ENCODE peak calls at places on chromosomes 6 and 20, in six cellular contexts. R is H1, C is trophoblast cell, B is IMR-90, M is H9, Q is mesenchymal stem cell. O is an unnamed sample. For H3K27me3, the result is how much of the 10 kb centered on the place peaks cover.

GRCh38 chr20:35226126-35226774 is at the start of gene MMP24:
- DNase-seq in B (no peak), M (peak), Q (no peak), C (no peak), R (no peak), O (no peak)

GRCh38 chr6:15044948-15045347 is 200.9 kb upstream of the JARID2 start:
- DNase-seq in M (no peak), R (no peak), Q (no peak), B (no peak), C (no peak), O (no peak)

GRCh38 chr6:36852481-36853147 is 13.4 kb upstream of the CPNE5 start:
- DNase-seq in C (peak), R (no peak), Q (peak), M (no peak), B (peak), O (no peak)

GRCh38 chr6:108027594-108027993 is 46.9 kb downstream of the OSTM1 start:
- DNase-seq in B (peak), R (no peak), C (no peak), Q (no peak), M (no peak), O (no peak)

GRCh38 chr20:5480824-5481600 is 164.3 kb upstream of the PROKR2 start:
- DNase-seq in Q (no peak), R (no peak), B (no peak), C (no peak), M (no peak), O (no peak)

GRCh38 chr6:47455533-47456209 is 21.9 kb upstream of the CD2AP start:
- DNase-seq in Q (no peak), R (no peak), C (no peak), M (no peak), B (no peak), O (no peak)

GRCh38 chr6:37141291-37142046 is 28.5 kb upstream of the PIM1 start:
- DNase-seq in C (peak), R (peak), Q (peak), B (peak), M (peak), O (peak)

GRCh38 chr6:74128536-74128935 is 432.5 kb downstream of the CD109 start:
- DNase-seq in M (no peak), B (peak), Q (peak), C (no peak), R (no peak), O (no peak)

GRCh38 chr20:13286600-13286999 is 65.5 kb downstream of the ISM1 start:
- DNase-seq in C (no peak), R (no peak), M (no peak), Q (no peak), B (no peak), O (no peak)

GRCh38 chr6:147974376-147974775 is 368.3 kb upstream of the SASH1 start:
- DNase-seq in M (no peak), Q (peak), R (no peak), B (peak), C (no peak), O (no peak)

GRCh38 chr20:9015984-9016324 is 52.9 kb upstream of the PLCB4 start:
- DNase-seq in Q (peak), C (peak), R (no peak), M (no peak), B (peak), O (no peak)

GRCh38 chr20:62547364-62547763 is 71.6 kb upstream of the GATA5 start:
- DNase-seq in M (no peak), R (no peak), Q (no peak), B (no peak), C (no peak), O (no peak)
- H3K27me3 ChIP-seq in M (under half), R (under half), Q (half or more), B (under half), C (under half), O (under half)

GRCh38 chr6:31767096-31767645 is 4.7 kb downstream of the SAPCD1 start:
- DNase-seq in R (no peak), C (no peak), M (no peak), Q (no peak), B (no peak), O (no peak)

GRCh38 chr6:31765910-31766794 is 3.7 kb downstream of the SAPCD1 start:
- DNase-seq in Q (no peak), M (peak), R (no peak), C (no peak), B (no peak), O (no peak)

GRCh38 chr6:31769684-31770371 is 7.3 kb downstream of the VWA7 start:
- DNase-seq in Q (peak), M (peak), C (peak), B (peak), R (peak), O (no peak)

GRCh38 chr6:31770860-31771259 is 6.3 kb downstream of the VWA7 start:
- DNase-seq in C (no peak), M (no peak), B (no peak), Q (no peak), R (no peak), O (no peak)

DNA sequence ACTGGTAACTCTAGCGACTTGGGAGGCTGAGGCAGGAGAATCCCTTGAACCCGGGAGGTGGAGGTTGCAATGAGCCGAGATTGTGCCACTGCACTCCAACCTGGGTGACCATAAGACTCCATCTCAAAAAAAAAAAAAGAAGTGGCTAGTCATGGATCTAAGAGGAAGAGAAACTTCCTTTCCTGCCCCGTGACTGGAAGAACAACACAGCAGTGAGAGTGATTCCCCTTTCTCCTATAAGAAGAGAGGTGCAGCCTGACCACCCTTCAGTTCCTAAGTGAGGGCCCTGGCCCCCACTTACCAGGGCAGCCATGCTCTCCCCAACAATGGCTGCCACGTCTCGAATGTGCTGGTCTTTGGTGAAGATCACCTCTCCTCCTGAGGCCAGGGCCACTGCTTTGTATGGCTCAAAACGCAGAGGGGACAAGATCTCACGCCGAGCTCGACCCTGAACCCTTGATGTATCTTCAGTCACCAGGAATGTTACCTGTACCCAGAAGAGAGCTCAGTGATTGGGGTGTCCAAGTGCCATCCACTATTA is 6.3 kb downstream of the SAPCD1 start:
- DNase-seq in R (no peak), C (no peak), B (no peak), M (no peak), Q (no peak), O (no peak)
- H2AFZ ChIP-seq in R (no peak), C (no peak), B (no peak), M (no peak), Q (no peak), O (no peak)

GRCh38 chr20:41895633-41896032 is 277.5 kb upstream of the CHD6 start:
- DNase-seq in Q (no peak), C (no peak), R (no peak), B (no peak), M (no peak), O (no peak)

GRCh38 chr20:41897708-41898107 is 279.5 kb upstream of the CHD6 start:
- DNase-seq in B (no peak), M (no peak), Q (no peak), C (no peak), R (no peak), O (no peak)

GRCh38 chr20:41894255-41894963 is 276.2 kb upstream of the CHD6 start:
- DNase-seq in C (no peak), B (no peak), Q (no peak), M (no peak), R (no peak), O (no peak)

GRCh38 chr20:41892031-41892430 is 273.9 kb upstream of the CHD6 start:
- DNase-seq in Q (no peak), R (no peak), C (no peak), B (no peak), M (no peak), O (no peak)

DNA sequence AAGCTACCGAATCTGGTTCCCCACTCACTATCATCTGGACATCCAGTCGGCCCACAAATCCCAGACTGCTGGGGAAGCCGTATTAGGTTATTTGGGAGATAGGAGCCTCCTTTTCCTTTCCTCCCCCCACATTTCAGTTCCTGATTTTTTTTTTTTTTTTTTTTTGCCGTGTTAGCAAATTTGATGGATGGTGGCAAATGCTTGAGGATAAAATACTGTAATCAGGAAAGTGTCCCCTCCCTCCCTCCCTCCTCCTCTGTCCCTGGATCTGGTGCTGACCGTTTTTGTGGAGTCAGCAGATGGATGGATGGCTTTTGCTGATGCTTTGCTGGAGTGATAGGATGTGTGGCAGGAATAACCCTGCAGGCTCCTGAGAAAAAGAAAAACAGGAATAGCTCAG is 277.0 kb upstream of the CHD6 start:
- DNase-seq in M (no peak), B (no peak), R (no peak), Q (no peak), C (no peak), O (no peak)
- H2BK120ac ChIP-seq in M (no peak), B (no peak), R (no peak), Q (no peak), C (no peak), O (no peak)

GRCh38 chr6:166192557-166192956 is 24.9 kb upstream of the TBXT start:
- DNase-seq in B (no peak), M (no peak), C (no peak), R (no peak), Q (no peak), O (no peak)

GRCh38 chr6:166201878-166202277 is 34.2 kb upstream of the TBXT start:
- DNase-seq in Q (no peak), M (no peak), C (no peak), B (no peak), R (no peak), O (no peak)

GRCh38 chr6:166195861-166196238 is 28.2 kb upstream of the TBXT start:
- DNase-seq in M (no peak), B (no peak), C (no peak), Q (no peak), R (no peak), O (no peak)

GRCh38 chr6:166194885-166195860 is 27.5 kb upstream of the TBXT start:
- DNase-seq in R (no peak), C (no peak), M (no peak), Q (no peak), B (no peak), O (no peak)

GRCh38 chr6:166197361-166197760 is 29.7 kb upstream of the TBXT start:
- DNase-seq in M (no peak), C (no peak), R (no peak), B (no peak), Q (no peak), O (no peak)
- H3K27me3 ChIP-seq in M (under half), C (under half), R (under half), B (under half), Q (under half), O (under half)

DNA sequence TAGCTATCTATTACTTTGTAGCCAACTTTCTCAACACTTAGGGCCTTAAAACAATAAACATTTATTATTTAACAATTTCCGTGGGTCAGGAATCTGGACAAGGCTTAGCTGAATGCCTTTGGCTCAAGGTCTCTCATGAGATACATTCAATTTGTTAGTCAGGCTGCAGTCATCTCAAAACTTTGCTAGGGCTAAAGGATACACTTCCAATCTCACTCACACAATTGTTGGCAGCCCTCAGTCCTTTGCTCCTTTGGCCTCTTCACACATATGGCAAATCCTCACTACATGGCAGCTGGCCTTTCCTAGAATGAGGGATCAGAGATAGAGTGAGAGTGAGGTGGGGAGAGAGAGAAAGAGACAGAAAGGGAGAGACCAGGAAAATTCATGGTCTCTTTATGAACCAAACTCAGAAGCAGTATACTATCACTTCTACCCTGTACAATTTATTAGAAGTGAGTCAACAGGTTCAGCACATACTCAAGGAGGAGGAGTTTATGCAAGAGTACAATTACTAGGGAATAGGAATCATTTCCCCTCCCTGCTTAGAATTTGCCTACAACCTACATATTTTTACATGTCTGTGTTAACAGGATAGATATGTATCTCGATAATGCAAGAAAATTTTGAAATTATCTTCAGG is 85.7 kb upstream of the HMGCLL1 start:
- DNase-seq in B (peak), Q (no peak), R (no peak), C (no peak), M (no peak), O (no peak)
- H2AFZ ChIP-seq in B (no peak), Q (no peak), R (no peak), C (no peak), M (no peak), O (peak)

GRCh38 chr20:53935353-53936084 is 134.9 kb downstream of the BCAS1 start:
- DNase-seq in R (no peak), C (no peak), M (no peak), B (no peak), Q (peak), O (no peak)
- H2BK120ac ChIP-seq in R (no peak), C (peak), M (no peak), B (peak), Q (peak), O (no peak)

O was measured in neuronal stem cell.